ENCODE peak calls at places on chromosome 7, in four cellular contexts. One of them, this sample, is unnamed.

GRCh38 chr7:108406474-108406873 is 49.8 kb downstream of the NRCAM start:
- DNase-seq in ELR: peak
- DNase-seq in GM13976: no peak
- DNase-seq in breast epithelium: no peak
- DNase-seq in this sample: no peak

GRCh38 chr7:29019896-29020295 is 61.8 kb upstream of the TRIL start:
- DNase-seq in GM13976: no peak
- DNase-seq in breast epithelium: no peak
- DNase-seq in ELR: no peak
- DNase-seq in this sample: peak

GRCh38 chr7:33849004-33849403 is 56.3 kb upstream of the BMPER start:
- DNase-seq in breast epithelium: no peak
- DNase-seq in ELR: peak
- DNase-seq in GM13976: no peak
- DNase-seq in this sample: no peak

GRCh38 chr7:42319631-42320030 is 82.6 kb upstream of the GLI3 start:
- DNase-seq in GM13976: no peak
- DNase-seq in breast epithelium: no peak
- DNase-seq in ELR: no peak
- DNase-seq in this sample: no peak

GRCh38 chr7:28433604-28434254 is 21.4 kb downstream of the CREB5 start:
- DNase-seq in ELR: peak
- DNase-seq in GM13976: no peak
- DNase-seq in breast epithelium: no peak
- DNase-seq in this sample: no peak

GRCh38 chr7:28355553-28356319 is 56.6 kb upstream of the CREB5 start:
- DNase-seq in ELR: no peak
- DNase-seq in GM13976: no peak
- DNase-seq in breast epithelium: no peak
- DNase-seq in this sample: no peak

GRCh38 chr7:29620531-29620930 is 56.9 kb downstream of the PRR15 start:
- DNase-seq in GM13976: no peak
- DNase-seq in ELR: no peak
- DNase-seq in breast epithelium: no peak
- DNase-seq in this sample: no peak

GRCh38 chr7:23074443-23075244 is 30.9 kb upstream of the KLHL7 start:
- DNase-seq in GM13976: no peak
- DNase-seq in breast epithelium: no peak
- DNase-seq in ELR: no peak
- DNase-seq in this sample: no peak

GRCh38 chr7:101237206-101238067 is at the start of gene CLDN15:
- DNase-seq in ELR: no peak
- DNase-seq in GM13976: no peak
- DNase-seq in breast epithelium: no peak
- DNase-seq in this sample: no peak

GRCh38 chr7:21365866-21366624 is 61.8 kb upstream of the SP4 start:
- DNase-seq in GM13976: no peak
- DNase-seq in ELR: peak
- DNase-seq in breast epithelium: no peak
- DNase-seq in this sample: no peak

GRCh38 chr7:138004046-138004445 is 2.2 kb upstream of the CREB3L2 start:
- DNase-seq in breast epithelium: no peak
- DNase-seq in ELR: no peak
- DNase-seq in GM13976: no peak
- DNase-seq in this sample: no peak

GRCh38 chr7:39574673-39575349 is 8.6 kb downstream of the YAE1 start:
- DNase-seq in ELR: no peak
- DNase-seq in GM13976: no peak
- DNase-seq in breast epithelium: no peak
- DNase-seq in this sample: no peak

GRCh38 chr7:71507665-71508064 is 375.7 kb downstream of the GALNT17 start:
- DNase-seq in breast epithelium: no peak
- DNase-seq in ELR: no peak
- DNase-seq in GM13976: no peak
- DNase-seq in this sample: no peak

GRCh38 chr7:117124585-117125220 is 171.4 kb downstream of the ST7 start:
- DNase-seq in GM13976: no peak
- DNase-seq in breast epithelium: peak
- DNase-seq in ELR: peak
- DNase-seq in this sample: no peak

GRCh38 chr7:128697301-128697905 is 25.3 kb downstream of the GARIN1A start:
- DNase-seq in breast epithelium: no peak
- DNase-seq in GM13976: peak
- DNase-seq in ELR: peak
- DNase-seq in this sample: no peak

This sample was measured in dorsolateral prefrontal cortex.